ENCODE peak calls at places on chromosomes 3 and 15, in five cellular contexts. X is GM12878, K is DND-41, P is IMR-90, B is AG04449. T is an unnamed sample.

GRCh38 chr15:52348056-52348745 is 52.6 kb upstream of the MYO5C start:
- DNase-seq in P (peak; percentile 32), X (no peak), K (no peak), B (no peak), T (no peak)

GRCh38 chr3:170323371-170323770 is 34.1 kb upstream of the SKIL start:
- DNase-seq in B (no peak), K (no peak), P (no peak), X (no peak), T (no peak)

GRCh38 chr3:116929534-116930222 is 220.1 kb downstream of the TUSC7 start:
- DNase-seq in B (no peak), K (no peak), P (no peak), X (no peak), T (no peak)

GRCh38 chr3:185552358-185552877 is at the start of gene LIPH:
- DNase-seq in K (no peak), X (peak; percentile 61), B (no peak), P (peak; percentile 30), T (no peak)

GRCh38 chr15:90603893-90604292 is 74.2 kb downstream of the CRTC3 start:
- DNase-seq in B (no peak), P (no peak), X (no peak), K (peak; percentile 30), T (no peak)

GRCh38 chr3:150000631-150001030 is 29.9 kb upstream of the PFN2 start:
- DNase-seq in K (no peak), P (peak; percentile 10), B (no peak), X (no peak), T (no peak)

GRCh38 chr3:175146258-175146657 is 287.1 kb downstream of the NAALADL2 start:
- DNase-seq in P (peak; percentile 56), X (no peak), B (peak; percentile 7), K (no peak), T (no peak)

GRCh38 chr3:23874359-23875120 is 42.2 kb downstream of the NKIRAS1 start:
- DNase-seq in P (peak; percentile 87), B (peak; percentile 78), K (no peak), X (no peak), T (peak; percentile 50)

GRCh38 chr3:4997946-4998345 is 18.7 kb downstream of the BHLHE40 start:
- DNase-seq in X (no peak), B (no peak), P (no peak), K (no peak), T (no peak)

GRCh38 chr3:197846491-197846890 is 55.4 kb downstream of the LRCH3 start:
- DNase-seq in K (no peak), P (no peak), B (no peak), X (no peak), T (no peak)

GRCh38 chr15:62469874-62470688 is 305.0 kb upstream of the C2CD4B start:
- DNase-seq in X (no peak), K (no peak), B (peak; percentile 64), P (peak; percentile 90), T (peak; percentile 82)

GRCh38 chr3:138284079-138284478 is 45.6 kb downstream of the NME9 start:
- DNase-seq in B (no peak), P (no peak), X (no peak), K (no peak), T (no peak)

GRCh38 chr3:45048244-45048643 is 22.1 kb downstream of the CLEC3B start:
- DNase-seq in P (peak; percentile 38), B (no peak), X (no peak), K (no peak), T (no peak)

GRCh38 chr3:30664884-30665283 is 58.5 kb downstream of the TGFBR2 start:
- DNase-seq in B (no peak), P (no peak), X (no peak), K (peak; percentile 72), T (no peak)

GRCh38 chr3:4525555-4526238 is 32.5 kb downstream of the ITPR1 start:
- DNase-seq in X (no peak), P (no peak), B (no peak), K (no peak), T (no peak)

GRCh38 chr3:168847293-168847883 is 751.7 kb upstream of the GOLIM4 start:
- DNase-seq in P (peak; percentile 57), K (peak; percentile 6), B (no peak), X (peak; percentile 12), T (no peak)

GRCh38 chr3:45861043-45861846 is 19.3 kb upstream of the LZTFL1 start:
- DNase-seq in P (no peak), B (no peak), X (peak; percentile 65), K (no peak), T (no peak)

GRCh38 chr3:146035366-146035765 is 125.6 kb downstream of the PLOD2 start:
- DNase-seq in P (peak; percentile 23), B (no peak), K (no peak), X (no peak), T (no peak)
- H3K4me3 ChIP-seq in P (no peak overlapping the region), B (no peak overlapping the region), K (no peak overlapping the region), X (no peak overlapping the region), T (no peak overlapping the region)

DNA sequence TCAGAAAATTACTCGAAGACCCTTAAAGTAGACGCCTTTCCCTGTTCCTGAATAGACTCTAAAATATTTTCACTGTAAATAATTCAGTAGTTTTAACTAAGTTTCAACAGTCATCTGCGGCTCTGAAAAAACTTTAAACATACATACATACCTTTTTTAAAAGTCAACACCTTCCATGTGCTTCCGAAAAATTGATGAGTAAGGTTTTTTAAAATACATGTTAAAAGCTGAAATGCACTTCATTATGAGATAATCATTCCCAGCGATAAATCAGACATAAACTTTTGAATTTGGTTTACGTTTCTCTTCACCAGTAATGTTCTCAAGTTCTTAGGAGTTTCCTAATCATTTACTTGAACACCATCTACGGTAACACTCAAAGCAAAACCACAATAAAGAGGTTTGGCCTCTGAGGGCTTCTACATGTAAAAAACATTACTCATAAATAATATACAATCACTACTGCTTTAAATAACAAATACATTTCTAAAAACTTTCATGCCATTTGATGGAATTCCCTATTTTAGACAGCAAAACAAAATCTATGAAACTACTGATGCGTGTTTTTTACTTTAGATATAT is 403.5 kb downstream of the SHQ1 start:
- DNase-seq in K (no peak), B (no peak), P (peak; percentile 12), X (no peak), T (no peak)
- H3K4me3 ChIP-seq in K (no peak overlapping the region), B (no peak overlapping the region), P (no peak overlapping the region), X (peak overlapping the region; percentile 95), T (no peak overlapping the region)

GRCh38 chr3:15805756-15806266 is 8.0 kb upstream of the ANKRD28 start:
- DNase-seq in X (peak; percentile 89), B (peak; percentile 53), K (no peak), P (peak; percentile 89), T (no peak)
- H3K4me3 ChIP-seq in X (peak overlapping the region; percentile 49), B (no peak overlapping the region), K (no peak overlapping the region), P (no peak overlapping the region), T (no peak overlapping the region)

DNA sequence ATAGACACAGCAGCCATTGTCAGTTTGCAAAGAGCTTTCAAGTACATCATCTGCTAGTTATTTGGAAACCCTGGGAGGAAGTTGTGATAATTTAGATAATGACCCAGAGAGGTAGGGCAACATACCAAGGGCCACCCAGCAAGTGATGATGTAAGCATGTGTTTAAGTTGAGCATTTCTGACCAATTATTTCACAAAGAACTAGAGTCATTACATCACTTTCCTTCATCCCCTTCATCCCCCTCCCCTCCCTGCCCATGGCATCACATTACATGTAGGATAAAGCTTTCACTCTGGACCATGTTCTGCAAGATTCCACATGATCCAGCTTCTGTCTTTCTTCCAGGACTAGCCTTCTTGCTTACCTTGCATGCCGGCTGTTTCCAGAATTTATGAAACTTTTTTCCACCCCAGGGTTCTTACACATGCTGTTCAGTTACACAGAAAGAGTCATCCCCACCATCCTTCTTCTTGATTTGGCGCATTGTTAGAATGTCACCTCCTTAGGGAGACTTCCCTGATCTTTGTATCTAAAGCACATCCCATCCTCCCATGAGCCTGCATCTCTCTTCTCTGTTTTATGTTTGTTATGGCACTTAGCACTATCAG is 71.3 kb downstream of the PTPRG start:
- DNase-seq in P (peak; percentile 50), X (no peak), K (no peak), B (no peak), T (no peak)
- H3K4me3 ChIP-seq in P (no peak overlapping the region), X (no peak overlapping the region), K (no peak overlapping the region), B (no peak overlapping the region), T (no peak overlapping the region)

GRCh38 chr3:127373701-127374625 is 86.1 kb upstream of the PRR20G start:
- DNase-seq in K (peak; percentile 14), B (no peak), P (no peak), X (no peak), T (no peak)

GRCh38 chr3:127374626-127375010 is 86.8 kb upstream of the PRR20G start:
- DNase-seq in B (no peak), K (no peak), P (no peak), X (no peak), T (no peak)

GRCh38 chr3:127375151-127375937 is 87.5 kb upstream of the PRR20G start:
- DNase-seq in B (no peak), K (no peak), X (no peak), P (no peak), T (no peak)

GRCh38 chr3:127383656-127384179 is 95.9 kb upstream of the PRR20G start:
- DNase-seq in P (no peak), K (no peak), X (no peak), B (no peak), T (no peak)

DNA sequence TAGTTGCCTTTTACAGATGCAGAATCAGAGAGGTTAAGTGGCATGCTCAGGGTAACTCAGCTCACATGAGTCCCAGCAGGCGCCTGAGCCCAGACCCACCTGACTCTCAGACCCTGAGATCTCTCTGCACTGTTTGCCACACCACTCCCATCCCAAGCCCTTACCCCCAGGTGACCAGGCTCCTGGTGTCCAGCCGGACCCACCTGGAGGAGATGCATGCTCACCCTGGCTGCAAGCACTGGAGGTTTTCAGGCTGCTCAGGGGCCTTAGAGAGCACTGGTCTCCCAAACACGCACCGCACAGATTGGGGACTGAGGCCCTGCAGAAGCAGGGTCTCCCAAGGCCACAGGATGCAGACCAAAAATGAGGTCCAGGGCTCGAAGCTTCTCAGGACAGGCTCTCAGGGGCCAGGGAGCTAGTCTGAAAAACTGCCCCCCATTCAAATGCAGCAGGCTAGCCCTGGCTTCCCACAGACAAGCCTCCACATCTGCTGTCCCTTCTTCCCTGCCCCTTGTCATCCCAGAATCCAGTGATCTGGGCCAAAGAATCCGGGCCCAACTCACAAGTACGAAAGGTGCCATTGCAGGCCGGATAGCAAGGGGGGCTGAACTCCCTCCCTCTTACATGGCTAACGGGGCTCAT is 90.1 kb upstream of the PRR20G start:
- DNase-seq in P (no peak), X (no peak), B (no peak), K (no peak), T (no peak)
- H3K4me3 ChIP-seq in P (no peak overlapping the region), X (no peak overlapping the region), B (no peak overlapping the region), K (no peak overlapping the region), T (no peak overlapping the region)

DNA sequence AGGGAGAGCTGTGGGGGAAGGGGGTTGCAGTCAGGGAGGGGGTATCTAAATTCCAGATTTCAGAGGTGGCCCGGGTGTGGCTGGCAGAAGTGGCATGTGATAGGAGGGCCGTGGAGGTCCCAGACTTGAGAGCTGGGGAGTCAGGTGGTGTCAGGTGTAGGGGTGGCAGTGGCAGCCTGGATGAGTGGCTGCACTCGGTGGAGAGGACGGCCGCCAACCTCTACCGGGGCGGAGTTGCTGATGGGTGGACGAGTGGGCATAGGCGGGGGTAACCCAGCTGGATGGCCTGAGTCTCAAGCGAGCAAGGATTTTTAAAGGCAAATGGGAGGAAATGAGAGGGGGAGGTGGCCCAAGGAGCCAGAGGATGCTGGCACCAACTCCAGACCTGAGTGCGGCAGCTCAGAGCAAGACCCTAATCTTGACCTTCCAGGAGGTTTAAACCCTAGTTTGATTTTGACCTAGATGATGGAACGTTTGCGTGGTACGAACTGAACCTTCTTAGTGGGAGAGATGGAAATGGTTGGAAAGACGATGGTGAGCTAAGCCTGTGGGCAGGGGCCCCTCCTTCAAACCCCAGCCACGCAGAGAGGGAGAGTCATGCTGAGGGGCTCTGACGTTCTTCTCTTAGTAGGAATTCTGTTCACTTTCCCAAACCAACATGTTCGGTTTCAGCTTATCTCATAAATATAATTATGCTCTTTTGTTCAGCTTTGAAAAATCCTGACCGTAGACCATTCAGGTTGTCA is 8.0 kb downstream of the TRAK1 start:
- DNase-seq in B (no peak), X (no peak), P (no peak), K (no peak), T (no peak)
- H3K4me3 ChIP-seq in B (no peak overlapping the region), X (no peak overlapping the region), P (no peak overlapping the region), K (no peak overlapping the region), T (no peak overlapping the region)

GRCh38 chr3:180827171-180827570 is 85.3 kb upstream of the FXR1 start:
- DNase-seq in B (no peak), P (no peak), K (no peak), X (no peak), T (no peak)
- H3K4me3 ChIP-seq in B (no peak overlapping the region), P (no peak overlapping the region), K (no peak overlapping the region), X (no peak overlapping the region), T (no peak overlapping the region)

T was measured in skeletal muscle cell.